ENCODE peak calls at places on chromosomes 16 and 17, in eight cellular contexts. P is NCI-H146; Y is NCI-H1105 treated with DMSO at 0.1 percent for 48 hours; M is ACHN; Z is heart left ventricle; F is substantia nigra; L is stimulated activated CD4-positive, alpha-beta T cell treated with anti-CD3 and anti-CD28 coated beads, Interleukin-1b, Interleukin-23, amount 100 ng/mL, for 4 hours; J is activated CD4-positive, alpha-beta T cell treated with anti-CD3 and anti-CD28 coated beads, Interleukin-2, amount 50 U/mL, for 48 hours. H is an unnamed sample.
A peak's percentile ranks its signal among the peaks of the same experiment; 100 is the strongest.

GRCh38 chr16:50774960-50775359 is 33.1 kb downstream of the CYLD start:
- DNase-seq in L (no peak), Y (no peak), F (no peak), P (no peak), J (no peak), Z (no peak), M (no peak), H (no peak)

GRCh38 chr17:70137451-70138230 is 31.7 kb upstream of the KCNJ2 start:
- DNase-seq in Z (peak; percentile 34), M (peak; percentile 90), F (peak; percentile 7), Y (no peak), L (no peak), P (no peak), J (peak; percentile 15), H (no peak)

GRCh38 chr16:22347100-22347820 is 27.2 kb downstream of the CDR2 start:
- DNase-seq in F (peak; percentile 19), Z (no peak), L (no peak), P (no peak), M (no peak), Y (no peak), J (no peak), H (no peak)

GRCh38 chr17:62781356-62781755 is 26.8 kb downstream of the MARCHF10 start:
- DNase-seq in F (no peak), P (no peak), Z (no peak), J (no peak), L (no peak), Y (no peak), M (no peak), H (no peak)

GRCh38 chr17:50943575-50943933 is 77.4 kb upstream of the TOB1 start:
- DNase-seq in F (no peak), M (no peak), P (no peak), J (no peak), L (no peak), Z (no peak), Y (no peak), H (no peak)

GRCh38 chr16:85309656-85310587 is 197.7 kb upstream of the CIBAR2 start:
- DNase-seq in Y (peak; percentile 55), M (no peak), Z (peak; percentile 55), J (no peak), L (no peak), F (peak; percentile 87), P (no peak), H (no peak)

GRCh38 chr16:85998868-85999729 is 100.1 kb downstream of the IRF8 start:
- DNase-seq in P (no peak), Y (no peak), L (no peak), Z (no peak), J (no peak), F (no peak), M (no peak), H (no peak)

GRCh38 chr16:78122774-78123315 is 23.4 kb downstream of the WWOX start:
- DNase-seq in L (no peak), Y (peak; percentile 91), P (peak; percentile 61), F (peak; percentile 7), J (no peak), Z (no peak), M (peak; percentile 79), H (peak; percentile 57)

GRCh38 chr16:83095926-83096692 is 469.3 kb downstream of the CDH13 start:
- DNase-seq in J (no peak), P (no peak), L (no peak), Z (no peak), F (no peak), Y (no peak), M (peak; percentile 9), H (no peak)

GRCh38 chr16:87914326-87914725 is 22.0 kb downstream of the CA5A start:
- DNase-seq in F (no peak), L (no peak), J (no peak), Z (no peak), P (no peak), Y (no peak), M (no peak), H (no peak)

GRCh38 chr16:27774779-27775178 is 224.8 kb downstream of the KATNIP start:
- DNase-seq in Z (no peak), F (no peak), P (no peak), L (no peak), Y (no peak), J (no peak), M (no peak), H (no peak)

GRCh38 chr17:78718575-78719209 is 63.4 kb downstream of the CYTH1 start:
- DNase-seq in L (no peak), P (no peak), J (no peak), Z (no peak), M (no peak), F (no peak), Y (no peak), H (no peak)

GRCh38 chr16:86886651-86887050 is 308.3 kb downstream of the FOXL1 start:
- DNase-seq in L (no peak), Z (no peak), F (no peak), P (no peak), Y (no peak), M (peak; percentile 14), J (no peak), H (no peak)

GRCh38 chr17:46191332-46192210 is 1.7 kb downstream of the KANSL1 start:
- DNase-seq in Y (peak; percentile 59), L (no peak), P (peak; percentile 40), M (peak; percentile 31), Z (no peak), J (no peak), F (peak; percentile 44), H (no peak)

GRCh38 chr16:88759245-88759975 is 25.6 kb downstream of the PIEZO1 start:
- DNase-seq in L (peak; percentile 49), J (peak; percentile 51), M (no peak), Y (no peak), Z (no peak), F (no peak), P (peak; percentile 34), H (no peak)

GRCh38 chr17:45081046-45081703 is 20.1 kb downstream of the NMT1 start:
- DNase-seq in L (no peak), P (no peak), J (no peak), Z (no peak), Y (no peak), M (no peak), F (no peak), H (no peak)

GRCh38 chr16:89116341-89117238 is 22.9 kb downstream of the ACSF3 start:
- DNase-seq in Z (no peak), M (no peak), Y (no peak), P (no peak), F (no peak), L (no peak), J (no peak), H (no peak)

GRCh38 chr17:78820122-78820792 is 20.4 kb downstream of the USP36 start:
- DNase-seq in L (no peak), M (no peak), F (no peak), P (no peak), J (no peak), Y (no peak), Z (no peak), H (no peak)

GRCh38 chr16:8675183-8676159 is 1.1 kb downstream of the ABAT start:
- DNase-seq in P (no peak), J (peak; percentile 56), Y (peak; percentile 9), L (peak; percentile 32), Z (no peak), M (no peak), F (peak; percentile 3), H (no peak)

GRCh38 chr16:51164167-51164566 is 13.1 kb upstream of the SALL1 start:
- DNase-seq in M (no peak), F (no peak), P (no peak), Z (no peak), J (no peak), Y (no peak), L (no peak), H (no peak)

GRCh38 chr16:969508-970378 is 1.0 kb downstream of the LMF1 start:
- DNase-seq in P (no peak), Y (no peak), L (peak; percentile 17), F (no peak), Z (peak; percentile 56), M (peak; percentile 18), J (peak; percentile 33), H (no peak)

GRCh38 chr17:41811549-41812175 is at the start of gene P3H4:
- DNase-seq in J (peak; percentile 72), P (peak; percentile 82), L (peak; percentile 67), F (peak; percentile 86), Y (peak; percentile 58), Z (peak; percentile 74), M (peak; percentile 79), H (peak; percentile 57)

GRCh38 chr17:45333702-45334092 is 16.9 kb upstream of the MAP3K14 start:
- DNase-seq in M (no peak), J (no peak), L (no peak), P (no peak), Z (no peak), F (no peak), Y (no peak), H (no peak)

GRCh38 chr17:41982026-41982989 is 15.7 kb downstream of the CNP start:
- DNase-seq in J (no peak), F (no peak), Z (no peak), L (no peak), Y (no peak), M (no peak), P (no peak), H (no peak)

GRCh38 chr16:28038401-28038800 is 25.1 kb downstream of the GSG1L start:
- DNase-seq in J (no peak), Y (no peak), L (no peak), Z (no peak), P (no peak), F (no peak), M (no peak), H (no peak)

GRCh38 chr17:73541561-73541981 is 102.7 kb downstream of the SDK2 start:
- DNase-seq in F (no peak), P (no peak), M (no peak), J (no peak), L (no peak), Y (no peak), Z (no peak), H (no peak)

GRCh38 chr16:15782573-15783365 is 74.1 kb downstream of the MYH11 start:
- DNase-seq in M (no peak), Z (no peak), L (no peak), F (no peak), P (peak; percentile 12), Y (no peak), J (no peak), H (no peak)

GRCh38 chr16:5668553-5668952 is 571.0 kb upstream of the EEF2KMT start:
- DNase-seq in M (no peak), Y (no peak), P (no peak), Z (no peak), L (no peak), F (no peak), J (no peak), H (no peak)

GRCh38 chr17:78048346-78049292 is 79.9 kb downstream of the TMC6 start:
- DNase-seq in M (no peak), F (no peak), P (no peak), Y (no peak), L (no peak), Z (no peak), J (no peak), H (no peak)

GRCh38 chr16:87581867-87582220 is 20.5 kb upstream of the JPH3 start:
- DNase-seq in F (peak; percentile 32), Z (peak; percentile 72), Y (no peak), J (no peak), P (no peak), L (no peak), M (peak; percentile 99), H (no peak)

GRCh38 chr16:66660422-66661209 is 35.9 kb downstream of the CMTM4 start:
- DNase-seq in Y (peak; percentile 24), P (peak; percentile 46), F (peak; percentile 68), J (no peak), L (no peak), M (peak; percentile 98), Z (peak; percentile 71), H (no peak)

GRCh38 chr17:60590075-60590474 is 9.9 kb upstream of the PPM1D start:
- DNase-seq in F (no peak), J (no peak), M (no peak), Z (no peak), P (no peak), L (no peak), Y (no peak), H (no peak)

H was measured in naive thymus-derived CD8-positive, alpha-beta T cell.